ENCODE peak calls at places on chromosome 2, in six cellular contexts. A is Caco-2, J is heart left ventricle, P is fibroblast of lung, L is lung, H is endothelial cell of umbilical vein. I is an unnamed sample.
A peak's percentile ranks its signal among the peaks of the same experiment; 100 is the strongest.

GRCh38 chr2:239814917-239815637 is 210.1 kb downstream of the NDUFA10 start:
- DNase-seq in A (no peak), J (peak; percentile 49), P (no peak), L (no peak), H (no peak), I (no peak)

GRCh38 chr2:54724150-54724559 is 693 bp downstream of the EML6 start:
- DNase-seq in A (no peak), J (no peak), P (peak; percentile 23), L (no peak), H (peak; percentile 57), I (no peak)

GRCh38 chr2:160362521-160362920 is 131.1 kb downstream of the RBMS1 start:
- DNase-seq in A (no peak), J (no peak), P (no peak), L (no peak), H (no peak), I (no peak)

GRCh38 chr2:939936-940620 is 10.6 kb upstream of the SNTG2 start:
- DNase-seq in A (no peak), J (no peak), P (no peak), L (no peak), H (no peak), I (no peak)

GRCh38 chr2:11680901-11681721 is 11.1 kb upstream of the NTSR2 start:
- DNase-seq in A (no peak), J (peak; percentile 12), P (no peak), L (no peak), H (no peak), I (no peak)

GRCh38 chr2:137229834-137230233 is 464.5 kb downstream of the THSD7B start:
- DNase-seq in A (no peak), J (no peak), P (no peak), L (no peak), H (no peak), I (no peak)

GRCh38 chr2:7986431-7986830 is 695.4 kb upstream of the ID2 start:
- DNase-seq in A (no peak), J (no peak), P (no peak), L (no peak), H (no peak), I (no peak)

GRCh38 chr2:75303227-75303626 is 103.9 kb upstream of the TACR1 start:
- DNase-seq in A (no peak), J (no peak), P (no peak), L (no peak), H (no peak), I (no peak)

GRCh38 chr2:60958800-60959199 is 58.7 kb upstream of the PEX13 start:
- DNase-seq in A (no peak), J (no peak), P (no peak), L (no peak), H (peak; percentile 87), I (no peak)

GRCh38 chr2:54073796-54074195 is 41.6 kb upstream of the ACYP2 start:
- DNase-seq in A (no peak), J (no peak), P (no peak), L (no peak), H (peak; percentile 18), I (no peak)

DNA sequence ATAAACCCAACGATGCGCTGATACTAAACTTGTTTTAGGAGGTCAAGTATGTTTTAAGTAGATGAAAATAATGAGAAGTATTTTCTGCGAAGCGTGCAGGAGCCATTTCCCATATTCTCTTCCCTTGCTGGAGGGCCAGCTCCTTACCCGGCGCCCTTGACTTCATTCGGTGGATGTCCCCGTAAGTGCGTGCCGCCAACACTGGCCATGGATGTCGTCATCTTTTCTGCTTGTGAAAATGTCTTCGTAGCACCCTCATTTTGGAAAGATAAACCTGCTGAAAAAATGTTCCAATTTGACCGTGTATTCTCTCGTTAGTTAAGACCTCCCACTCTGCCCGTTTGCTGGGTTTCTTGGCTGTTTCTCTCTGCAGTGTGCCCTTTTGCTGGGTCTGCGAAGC is 127.5 kb downstream of the RTP5 start:
- DNase-seq in A (no peak), J (no peak), P (no peak), L (no peak), H (no peak), I (no peak)
- H3K27me3 ChIP-seq in A (no peaks in the 10 kb centered on the region), J (no peaks in the 10 kb centered on the region), P (no peaks in the 10 kb centered on the region), L (no peaks in the 10 kb centered on the region), H (peaks cover 2% of the 10 kb centered on the region), I (no peaks in the 10 kb centered on the region)

GRCh38 chr2:70898363-70899240 is 37.1 kb upstream of the ATP6V1B1 start:
- DNase-seq in A (no peak), J (no peak), P (no peak), L (no peak), H (no peak), I (no peak)
- H3K27me3 ChIP-seq in A (no peaks in the 10 kb centered on the region), J (peaks cover 92% of the 10 kb centered on the region), P (peaks cover 60% of the 10 kb centered on the region), L (no peaks in the 10 kb centered on the region), H (peaks cover 95% of the 10 kb centered on the region), I (peaks cover 75% of the 10 kb centered on the region)

DNA sequence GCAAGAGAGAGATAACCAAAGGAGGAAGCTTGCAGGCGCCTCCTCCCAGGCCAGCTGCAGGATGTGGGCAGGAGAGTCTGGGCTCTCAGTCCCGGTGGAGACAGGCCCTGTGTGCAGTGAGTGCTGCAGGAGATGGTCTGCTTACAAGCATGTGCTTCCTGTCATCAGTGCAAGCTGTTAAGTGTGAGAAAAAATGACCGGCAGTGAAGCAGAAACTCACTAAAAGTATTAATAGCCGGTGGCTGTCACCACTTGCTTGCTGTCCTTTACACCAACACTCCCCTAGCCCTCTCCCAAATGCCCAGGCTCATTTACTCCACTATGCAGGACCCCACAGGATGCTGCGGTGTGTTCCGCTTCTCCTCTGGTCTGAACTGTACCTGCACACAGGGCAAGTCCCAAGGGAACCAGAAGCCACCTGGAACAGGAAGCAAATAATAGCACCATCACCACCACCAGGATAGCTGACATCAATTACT is 435.6 kb upstream of the HS6ST1 start:
- DNase-seq in A (no peak), J (peak; percentile 82), P (no peak), L (no peak), H (no peak), I (no peak)
- H3K27me3 ChIP-seq in A (no peaks in the 10 kb centered on the region), J (no peaks in the 10 kb centered on the region), P (peaks cover 3% of the 10 kb centered on the region), L (no peaks in the 10 kb centered on the region), H (no peaks in the 10 kb centered on the region), I (no peaks in the 10 kb centered on the region)

GRCh38 chr2:174338155-174338495 is 3.4 kb downstream of the SP9 start:
- DNase-seq in A (no peak), J (no peak), P (peak; percentile 41), L (no peak), H (peak; percentile 26), I (no peak)
- H3K27me3 ChIP-seq in A (peaks cover 2% of the 10 kb centered on the region), J (peaks cover 90% of the 10 kb centered on the region), P (peaks cover 92% of the 10 kb centered on the region), L (peaks cover 16% of the 10 kb centered on the region), H (peaks cover 97% of the 10 kb centered on the region), I (peaks cover 24% of the 10 kb centered on the region)

DNA sequence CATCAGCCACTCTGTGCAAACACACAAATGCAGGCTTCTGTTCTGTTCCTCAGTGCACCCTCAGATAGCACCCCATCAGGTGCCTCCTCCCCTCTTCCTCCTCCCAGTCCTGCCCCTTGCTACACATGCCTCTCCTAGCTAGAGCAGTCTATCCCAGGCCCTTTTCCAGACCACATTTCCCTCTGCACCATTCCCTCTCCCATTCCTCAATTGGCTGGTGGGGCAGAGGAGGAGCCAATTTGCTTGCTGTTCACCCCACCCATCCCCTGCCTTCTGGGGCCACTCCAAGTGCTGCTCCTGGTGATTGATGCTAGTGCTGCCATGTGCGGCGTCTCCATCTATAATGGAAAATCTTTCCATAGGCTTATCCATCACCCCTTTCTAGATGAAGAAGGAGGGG is 5.4 kb downstream of the CFAP65 start:
- DNase-seq in A (no peak), J (no peak), P (no peak), L (no peak), H (no peak), I (no peak)
- H3K27me3 ChIP-seq in A (no peaks in the 10 kb centered on the region), J (peaks cover 8% of the 10 kb centered on the region), P (peaks cover 17% of the 10 kb centered on the region), L (no peaks in the 10 kb centered on the region), H (peaks cover 25% of the 10 kb centered on the region), I (no peaks in the 10 kb centered on the region)

GRCh38 chr2:170822292-170822884 is 5.7 kb downstream of the GAD1 start:
- DNase-seq in A (no peak), J (no peak), P (no peak), L (no peak), H (no peak), I (peak; percentile 74)
- H3K27me3 ChIP-seq in A (no peaks in the 10 kb centered on the region), J (peaks cover 58% of the 10 kb centered on the region), P (peaks cover 76% of the 10 kb centered on the region), L (peaks cover 3% of the 10 kb centered on the region), H (peaks cover 77% of the 10 kb centered on the region), I (no peaks in the 10 kb centered on the region)

GRCh38 chr2:96498023-96498431 is 7.1 kb downstream of the NEURL3 start:
- DNase-seq in A (no peak), J (no peak), P (no peak), L (no peak), H (no peak), I (peak; percentile 50)
- H3K27me3 ChIP-seq in A (no peaks in the 10 kb centered on the region), J (no peaks in the 10 kb centered on the region), P (peaks cover 46% of the 10 kb centered on the region), L (no peaks in the 10 kb centered on the region), H (peaks cover 58% of the 10 kb centered on the region), I (no peaks in the 10 kb centered on the region)

GRCh38 chr2:210222607-210223006 is 2.6 kb downstream of the ACADL start:
- DNase-seq in A (no peak), J (no peak), P (no peak), L (no peak), H (no peak), I (no peak)
- H3K27me3 ChIP-seq in A (peaks cover 4% of the 10 kb centered on the region), J (no peaks in the 10 kb centered on the region), P (peaks cover 3% of the 10 kb centered on the region), L (no peaks in the 10 kb centered on the region), H (peaks cover 45% of the 10 kb centered on the region), I (no peaks in the 10 kb centered on the region)

DNA sequence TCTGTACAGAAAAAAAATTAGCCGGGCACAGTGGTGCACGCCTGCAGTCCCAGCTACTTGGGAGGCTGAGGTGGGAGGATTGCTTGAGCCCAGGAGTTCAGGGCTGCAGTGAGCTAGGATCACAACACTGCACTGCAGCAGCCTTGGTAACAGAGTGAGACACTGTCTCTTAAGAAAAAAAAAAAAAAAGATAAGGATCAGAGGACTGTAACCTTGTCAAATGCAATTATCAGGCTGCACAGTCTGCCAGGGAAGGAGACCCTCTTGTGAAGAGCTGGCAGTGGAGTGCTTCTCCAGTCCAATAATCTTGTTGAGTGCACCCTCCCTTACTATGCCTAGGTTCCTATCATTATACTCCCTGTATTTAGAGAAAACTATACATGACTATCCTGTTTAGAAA is 330.7 kb downstream of the PDE11A start:
- DNase-seq in A (no peak), J (no peak), P (no peak), L (no peak), H (no peak), I (no peak)
- H3K27me3 ChIP-seq in A (no peaks in the 10 kb centered on the region), J (no peaks in the 10 kb centered on the region), P (no peaks in the 10 kb centered on the region), L (no peaks in the 10 kb centered on the region), H (no peaks in the 10 kb centered on the region), I (peaks cover 2% of the 10 kb centered on the region)

GRCh38 chr2:42758341-42758740 is 5.6 kb downstream of the OXER1 start:
- DNase-seq in A (no peak), J (no peak), P (no peak), L (no peak), H (no peak), I (no peak)
- H3K27me3 ChIP-seq in A (no peaks in the 10 kb centered on the region), J (no peaks in the 10 kb centered on the region), P (no peaks in the 10 kb centered on the region), L (no peaks in the 10 kb centered on the region), H (no peaks in the 10 kb centered on the region), I (no peaks in the 10 kb centered on the region)

I was measured in mesendoderm.